ENCODE peak calls at places on chromosome 18, in four cellular contexts. U is astrocyte of the cerebellum; S is activated CD8-positive, alpha-beta T cell treated with anti-CD3 and anti-CD28 coated beads for 36 hours; Q is progenitor cell of endocrine pancreas. V is an unnamed sample.

GRCh38 chr18:45951021-45951714 is 16.0 kb downstream of the EPG5 start:
- DNase-seq in U (peak; percentile 9), S (no peak), Q (no peak), V (no peak)

GRCh38 chr18:48996901-48997463 is 46.2 kb upstream of the SMAD7 start:
- DNase-seq in U (peak; percentile 73), S (no peak), Q (no peak), V (no peak)

GRCh38 chr18:2534906-2535305 is 36.4 kb downstream of the METTL4 start:
- DNase-seq in U (no peak), S (no peak), Q (no peak), V (no peak)

GRCh38 chr18:79730804-79731203 is 51.2 kb downstream of the CTDP1 start:
- DNase-seq in U (no peak), S (no peak), Q (no peak), V (no peak)

GRCh38 chr18:51513525-51513924 is 316.0 kb upstream of the MEX3C start:
- DNase-seq in U (no peak), S (no peak), Q (no peak), V (no peak)

GRCh38 chr18:68221116-68221724 is 493.7 kb downstream of the TMX3 start:
- DNase-seq in U (no peak), S (no peak), Q (no peak), V (no peak)

GRCh38 chr18:79788096-79789085 is 9.3 kb upstream of the KCNG2 start:
- DNase-seq in U (no peak), S (no peak), Q (no peak), V (no peak)

GRCh38 chr18:45957100-45957499 is 10.0 kb downstream of the EPG5 start:
- DNase-seq in U (peak; percentile 62), S (no peak), Q (no peak), V (no peak)

GRCh38 chr18:79581406-79581805 is 98.2 kb upstream of the CTDP1 start:
- DNase-seq in U (no peak), S (no peak), Q (no peak), V (no peak)

GRCh38 chr18:78611201-78611800 is 368.3 kb upstream of the SALL3 start:
- DNase-seq in U (no peak), S (no peak), Q (no peak), V (no peak)

GRCh38 chr18:37266290-37266689 is 299.3 kb downstream of the CELF4 start:
- DNase-seq in U (no peak), S (no peak), Q (peak; percentile 20), V (no peak)

GRCh38 chr18:49075697-49076096 is 124.9 kb upstream of the SMAD7 start:
- DNase-seq in U (no peak), S (no peak), Q (no peak), V (no peak)

GRCh38 chr18:32831781-32832180 is 59.0 kb upstream of the KLHL14 start:
- DNase-seq in U (no peak), S (no peak), Q (no peak), V (no peak)

GRCh38 chr18:49572935-49573334 is 11.1 kb downstream of the LIPG start:
- DNase-seq in U (no peak), S (no peak), Q (peak; percentile 58), V (no peak)

GRCh38 chr18:79819951-79820351 is 22.2 kb downstream of the KCNG2 start:
- DNase-seq in U (no peak), S (no peak), Q (no peak), V (peak; percentile 81)

GRCh38 chr18:41490861-41491260 is 464.2 kb upstream of the PIK3C3 start:
- DNase-seq in U (no peak), S (no peak), Q (no peak), V (no peak)

GRCh38 chr18:59952283-59953007 is 52.6 kb downstream of the PMAIP1 start:
- DNase-seq in U (no peak), S (no peak), Q (no peak), V (no peak)

GRCh38 chr18:79613186-79613931 is 66.2 kb upstream of the CTDP1 start:
- DNase-seq in U (no peak), S (no peak), Q (no peak), V (no peak)

GRCh38 chr18:64966667-64967066 is 784.1 kb upstream of the CDH7 start:
- DNase-seq in U (no peak), S (no peak), Q (no peak), V (no peak)

GRCh38 chr18:43514747-43515146 is 237.5 kb upstream of the SYT4 start:
- DNase-seq in U (no peak), S (no peak), Q (no peak), V (no peak)

GRCh38 chr18:25834061-25834460 is 256.4 kb downstream of the SS18 start:
- DNase-seq in U (no peak), S (no peak), Q (no peak), V (no peak)

GRCh38 chr18:6885992-6886823 is 156.7 kb downstream of the ARHGAP28 start:
- DNase-seq in U (peak; percentile 49), S (peak; percentile 14), Q (peak; percentile 27), V (peak; percentile 32)

GRCh38 chr18:30381826-30382225 is 660.7 kb downstream of the DSC3 start:
- DNase-seq in U (no peak), S (no peak), Q (no peak), V (no peak)

GRCh38 chr18:32677578-32677977 is 95.2 kb downstream of the KLHL14 start:
- DNase-seq in U (no peak), S (no peak), Q (no peak), V (no peak)

GRCh38 chr18:21444465-21445023 is 156.0 kb downstream of the ESCO1 start:
- DNase-seq in U (peak; percentile 58), S (peak; percentile 15), Q (no peak), V (peak; percentile 54)

GRCh38 chr18:59141294-59142068 is 1.8 kb downstream of the SEC11C start:
- DNase-seq in U (no peak), S (no peak), Q (no peak), V (no peak)

GRCh38 chr18:3283253-3283863 is 21.4 kb downstream of the MYL12B start:
- DNase-seq in U (no peak), S (no peak), Q (no peak), V (no peak)

GRCh38 chr18:79852561-79853302 is 55.0 kb downstream of the KCNG2 start:
- DNase-seq in U (no peak), S (no peak), Q (no peak), V (no peak)

GRCh38 chr18:10343778-10344177 is 110.7 kb upstream of the APCDD1 start:
- DNase-seq in U (no peak), S (no peak), Q (no peak), V (no peak)

GRCh38 chr18:79869591-79870368 is 72.0 kb downstream of the KCNG2 start:
- DNase-seq in U (no peak), S (no peak), Q (no peak), V (no peak)

GRCh38 chr18:9101730-9102390 is 639 bp upstream of the NDUFV2 start:
- DNase-seq in U (no peak), S (no peak), Q (no peak), V (peak; percentile 50)

GRCh38 chr18:9105420-9105819 is 2.9 kb downstream of the NDUFV2 start:
- DNase-seq in U (no peak), S (no peak), Q (no peak), V (no peak)

GRCh38 chr18:9104244-9104901 is 1.9 kb downstream of the NDUFV2 start:
- DNase-seq in U (no peak), S (no peak), Q (no peak), V (no peak)

GRCh38 chr18:9102391-9103216 is at the start of gene NDUFV2:
- DNase-seq in U (peak; percentile 86), S (peak; percentile 98), Q (peak; percentile 94), V (peak; percentile 99)

DNA sequence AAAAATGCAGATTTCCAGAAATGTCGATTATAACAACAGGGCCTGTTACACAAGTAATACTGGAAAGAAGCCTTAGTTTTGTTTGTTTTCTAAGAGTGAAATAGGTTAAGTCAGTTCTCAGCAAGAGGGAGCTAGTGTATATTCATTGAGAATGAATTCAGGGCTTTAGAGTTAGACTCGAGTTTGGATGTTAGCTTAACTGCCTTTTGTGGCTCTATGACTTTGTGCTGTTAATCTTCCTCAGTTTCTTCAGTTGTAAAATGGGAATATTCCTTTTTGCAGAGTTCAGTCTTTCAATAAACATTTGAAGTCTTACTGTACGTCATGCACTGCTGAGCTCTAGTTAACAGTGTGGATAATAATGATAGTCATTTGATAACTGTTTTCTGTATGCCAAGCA is 989 bp downstream of the NDUFV2 start:
- DNase-seq in U (no peak), S (no peak), Q (no peak), V (no peak)
- TF ChIP-seq CTCF in U (no peak), S (no peak), Q (no peak), V (peak; percentile 36)

DNA sequence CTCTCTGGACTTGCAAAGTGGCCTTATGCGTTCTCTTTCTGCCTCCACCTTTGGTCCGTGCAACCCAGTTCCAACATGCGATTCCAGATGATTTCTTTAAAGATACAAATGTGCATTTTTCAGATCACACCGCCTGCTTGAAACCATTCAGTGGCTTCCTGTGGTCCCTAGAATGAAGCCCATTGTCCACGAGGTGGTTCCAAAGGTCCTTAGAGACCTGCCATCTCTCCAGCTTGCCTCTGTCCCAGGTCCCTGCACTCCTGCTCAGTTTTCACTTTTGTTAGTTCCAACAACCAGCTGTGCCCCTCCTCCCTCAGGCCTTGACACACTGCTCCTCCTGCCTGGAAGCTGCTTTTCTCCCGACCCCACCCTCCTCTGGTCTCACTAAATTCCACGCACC is 3.6 kb upstream of the INO80C start:
- DNase-seq in U (no peak), S (no peak), Q (no peak), V (no peak)
- TF ChIP-seq CTCF in U (no peak), S (no peak), Q (no peak), V (no peak)

GRCh38 chr18:74163019-74163656 is 14.8 kb downstream of the TIMM21 start:
- DNase-seq in U (no peak), S (no peak), Q (no peak), V (peak; percentile 34)
- TF ChIP-seq CTCF in U (no peak), S (no peak), Q (peak; percentile 8), V (no peak)

GRCh38 chr18:34809697-34810096 is 99.6 kb downstream of the DTNA start:
- DNase-seq in U (no peak), S (peak; percentile 29), Q (no peak), V (no peak)
- TF ChIP-seq CTCF in U (peak; percentile 42), S (no peak), Q (peak; percentile 35), V (no peak)

GRCh38 chr18:62245699-62246098 is 58.6 kb downstream of the RELCH start:
- DNase-seq in U (no peak), S (no peak), Q (no peak), V (no peak)
- TF ChIP-seq CTCF in U (no peak), S (no peak), Q (peak; percentile 28), V (no peak)

GRCh38 chr18:54675076-54675475 is 84.0 kb downstream of the DYNAP start:
- DNase-seq in U (no peak), S (no peak), Q (no peak), V (no peak)
- TF ChIP-seq CTCF in U (no peak), S (no peak), Q (no peak), V (no peak)

GRCh38 chr18:35998967-35999366 is 26.5 kb downstream of the RMP24 start:
- DNase-seq in U (no peak), S (no peak), Q (no peak), V (no peak)
- TF ChIP-seq CTCF in U (peak; percentile 53), S (peak; percentile 28), Q (peak; percentile 54), V (no peak)

V was measured in GM10248.